ENCODE peak calls at places on chromosomes 6 and 20, in eight cellular contexts. One of them, this sample, is unnamed.

GRCh38 chr20:25318471-25319240 is 70.8 kb downstream of the PYGB start:
- DNase-seq in RWPE1: no peak
- DNase-seq in cardiac fibroblast: no peak
- DNase-seq in H9: no peak
- DNase-seq in WERI-Rb-1: no peak
- DNase-seq in B cell: peak; percentile 73
- DNase-seq in BE2C: no peak
- DNase-seq in GM20000: peak; percentile 89
- DNase-seq in this sample: no peak

GRCh38 chr6:52611833-52612232 is 35.0 kb upstream of the TRAM2 start:
- DNase-seq in RWPE1: no peak
- DNase-seq in cardiac fibroblast: no peak
- DNase-seq in H9: no peak
- DNase-seq in WERI-Rb-1: no peak
- DNase-seq in B cell: no peak
- DNase-seq in BE2C: no peak
- DNase-seq in GM20000: no peak
- DNase-seq in this sample: no peak

GRCh38 chr6:142570221-142570671 is 268.4 kb downstream of the ADGRG6 start:
- DNase-seq in RWPE1: peak; percentile 58
- DNase-seq in cardiac fibroblast: peak; percentile 47
- DNase-seq in H9: no peak
- DNase-seq in WERI-Rb-1: no peak
- DNase-seq in B cell: no peak
- DNase-seq in BE2C: no peak
- DNase-seq in GM20000: no peak
- DNase-seq in this sample: no peak

GRCh38 chr6:41429506-41430504 is 94.4 kb downstream of the NCR2 start:
- DNase-seq in RWPE1: no peak
- DNase-seq in cardiac fibroblast: no peak
- DNase-seq in H9: no peak
- DNase-seq in WERI-Rb-1: no peak
- DNase-seq in B cell: no peak
- DNase-seq in BE2C: no peak
- DNase-seq in GM20000: no peak
- DNase-seq in this sample: no peak

GRCh38 chr6:111805511-111806181 is 67.6 kb downstream of the FYN start:
- DNase-seq in RWPE1: no peak
- DNase-seq in cardiac fibroblast: peak; percentile 69
- DNase-seq in H9: no peak
- DNase-seq in WERI-Rb-1: no peak
- DNase-seq in B cell: no peak
- DNase-seq in BE2C: peak; percentile 41
- DNase-seq in GM20000: peak; percentile 52
- DNase-seq in this sample: peak; percentile 83

GRCh38 chr20:34948030-34948429 is 7.6 kb downstream of the GSS start:
- DNase-seq in RWPE1: peak; percentile 72
- DNase-seq in cardiac fibroblast: peak; percentile 84
- DNase-seq in H9: no peak
- DNase-seq in WERI-Rb-1: no peak
- DNase-seq in B cell: no peak
- DNase-seq in BE2C: no peak
- DNase-seq in GM20000: no peak
- DNase-seq in this sample: no peak

GRCh38 chr6:33190504-33191107 is 1.7 kb downstream of the COL11A2 start:
- DNase-seq in RWPE1: no peak
- DNase-seq in cardiac fibroblast: no peak
- DNase-seq in H9: no peak
- DNase-seq in WERI-Rb-1: no peak
- DNase-seq in B cell: no peak
- DNase-seq in BE2C: no peak
- DNase-seq in GM20000: no peak
- DNase-seq in this sample: no peak

GRCh38 chr6:114467931-114468330 is 125.1 kb upstream of the HS3ST5 start:
- DNase-seq in RWPE1: no peak
- DNase-seq in cardiac fibroblast: peak; percentile 48
- DNase-seq in H9: no peak
- DNase-seq in WERI-Rb-1: no peak
- DNase-seq in B cell: no peak
- DNase-seq in BE2C: no peak
- DNase-seq in GM20000: no peak
- DNase-seq in this sample: no peak

GRCh38 chr20:57523782-57524181 is 1.2 kb downstream of the CTCFL start:
- DNase-seq in RWPE1: no peak
- DNase-seq in cardiac fibroblast: no peak
- DNase-seq in H9: no peak
- DNase-seq in WERI-Rb-1: no peak
- DNase-seq in B cell: no peak
- DNase-seq in BE2C: no peak
- DNase-seq in GM20000: peak; percentile 15
- DNase-seq in this sample: no peak

GRCh38 chr20:45963059-45964011 is 8.7 kb downstream of the ZNF335 start:
- DNase-seq in RWPE1: no peak
- DNase-seq in cardiac fibroblast: peak; percentile 58
- DNase-seq in H9: peak; percentile 41
- DNase-seq in WERI-Rb-1: peak; percentile 68
- DNase-seq in B cell: peak; percentile 21
- DNase-seq in BE2C: no peak
- DNase-seq in GM20000: no peak
- DNase-seq in this sample: no peak

GRCh38 chr6:100460650-100461204 is 4.0 kb downstream of the SIM1 start:
- DNase-seq in RWPE1: no peak
- DNase-seq in cardiac fibroblast: no peak
- DNase-seq in H9: peak; percentile 44
- DNase-seq in WERI-Rb-1: no peak
- DNase-seq in B cell: no peak
- DNase-seq in BE2C: no peak
- DNase-seq in GM20000: no peak
- DNase-seq in this sample: no peak
- TF ChIP-seq CTCF in RWPE1: no peak
- TF ChIP-seq CTCF in cardiac fibroblast: peak; percentile 35
- TF ChIP-seq CTCF in H9: peak; percentile 78
- TF ChIP-seq CTCF in WERI-Rb-1: peak; percentile 61
- TF ChIP-seq CTCF in B cell: no peak
- TF ChIP-seq CTCF in BE2C: peak; percentile 47
- TF ChIP-seq CTCF in GM20000: peak; percentile 39
- TF ChIP-seq CTCF in this sample: no peak

GRCh38 chr20:13261460-13262301 is 40.6 kb downstream of the ISM1 start:
- DNase-seq in RWPE1: peak; percentile 54
- DNase-seq in cardiac fibroblast: peak; percentile 35
- DNase-seq in H9: peak; percentile 76
- DNase-seq in WERI-Rb-1: peak; percentile 67
- DNase-seq in B cell: no peak
- DNase-seq in BE2C: peak; percentile 48
- DNase-seq in GM20000: peak; percentile 53
- DNase-seq in this sample: peak; percentile 84
- TF ChIP-seq CTCF in RWPE1: peak; percentile 52
- TF ChIP-seq CTCF in cardiac fibroblast: peak; percentile 66
- TF ChIP-seq CTCF in H9: peak; percentile 93
- TF ChIP-seq CTCF in WERI-Rb-1: peak; percentile 91
- TF ChIP-seq CTCF in B cell: peak; percentile 48
- TF ChIP-seq CTCF in BE2C: peak; percentile 82
- TF ChIP-seq CTCF in GM20000: peak; percentile 60
- TF ChIP-seq CTCF in this sample: peak; percentile 76

GRCh38 chr20:3406481-3407425 is 716 bp downstream of the DNAAF9 start:
- DNase-seq in RWPE1: peak; percentile 50
- DNase-seq in cardiac fibroblast: peak; percentile 79
- DNase-seq in H9: peak; percentile 37
- DNase-seq in WERI-Rb-1: peak; percentile 20
- DNase-seq in B cell: peak; percentile 57
- DNase-seq in BE2C: peak; percentile 18
- DNase-seq in GM20000: peak; percentile 35
- DNase-seq in this sample: peak; percentile 20

GRCh38 chr20:3408251-3408637 is 775 bp upstream of the DNAAF9 start:
- DNase-seq in RWPE1: no peak
- DNase-seq in cardiac fibroblast: no peak
- DNase-seq in H9: no peak
- DNase-seq in WERI-Rb-1: no peak
- DNase-seq in B cell: no peak
- DNase-seq in BE2C: no peak
- DNase-seq in GM20000: no peak
- DNase-seq in this sample: no peak

GRCh38 chr20:3409417-3409816 is 1.9 kb upstream of the DNAAF9 start:
- DNase-seq in RWPE1: no peak
- DNase-seq in cardiac fibroblast: no peak
- DNase-seq in H9: no peak
- DNase-seq in WERI-Rb-1: no peak
- DNase-seq in B cell: no peak
- DNase-seq in BE2C: no peak
- DNase-seq in GM20000: no peak
- DNase-seq in this sample: no peak

GRCh38 chr20:3405696-3406358 is 1.6 kb downstream of the DNAAF9 start:
- DNase-seq in RWPE1: no peak
- DNase-seq in cardiac fibroblast: no peak
- DNase-seq in H9: no peak
- DNase-seq in WERI-Rb-1: no peak
- DNase-seq in B cell: no peak
- DNase-seq in BE2C: no peak
- DNase-seq in GM20000: no peak
- DNase-seq in this sample: no peak

GRCh38 chr20:3407426-3408250 is at the start of gene DNAAF9:
- DNase-seq in RWPE1: peak; percentile 97
- DNase-seq in cardiac fibroblast: peak; percentile 75
- DNase-seq in H9: peak; percentile 80
- DNase-seq in WERI-Rb-1: peak; percentile 79
- DNase-seq in B cell: peak; percentile 96
- DNase-seq in BE2C: peak; percentile 89
- DNase-seq in GM20000: peak; percentile 92
- DNase-seq in this sample: peak; percentile 67
- TF ChIP-seq CTCF in RWPE1: peak; percentile 60
- TF ChIP-seq CTCF in cardiac fibroblast: peak; percentile 6
- TF ChIP-seq CTCF in H9: peak; percentile 60
- TF ChIP-seq CTCF in WERI-Rb-1: peak; percentile 47
- TF ChIP-seq CTCF in B cell: peak; percentile 44
- TF ChIP-seq CTCF in BE2C: peak; percentile 35
- TF ChIP-seq CTCF in GM20000: no peak
- TF ChIP-seq CTCF in this sample: peak; percentile 48

GRCh38 chr6:35948725-35949124 is 27.8 kb upstream of the SRPK1 start:
- DNase-seq in RWPE1: no peak
- DNase-seq in cardiac fibroblast: peak; percentile 49
- DNase-seq in H9: peak; percentile 68
- DNase-seq in WERI-Rb-1: peak; percentile 84
- DNase-seq in B cell: no peak
- DNase-seq in BE2C: peak; percentile 22
- DNase-seq in GM20000: no peak
- DNase-seq in this sample: peak; percentile 21
- TF ChIP-seq CTCF in RWPE1: no peak
- TF ChIP-seq CTCF in cardiac fibroblast: peak; percentile 44
- TF ChIP-seq CTCF in H9: peak; percentile 63
- TF ChIP-seq CTCF in WERI-Rb-1: peak; percentile 73
- TF ChIP-seq CTCF in B cell: no peak
- TF ChIP-seq CTCF in BE2C: peak; percentile 45
- TF ChIP-seq CTCF in GM20000: no peak
- TF ChIP-seq CTCF in this sample: no peak

DNA sequence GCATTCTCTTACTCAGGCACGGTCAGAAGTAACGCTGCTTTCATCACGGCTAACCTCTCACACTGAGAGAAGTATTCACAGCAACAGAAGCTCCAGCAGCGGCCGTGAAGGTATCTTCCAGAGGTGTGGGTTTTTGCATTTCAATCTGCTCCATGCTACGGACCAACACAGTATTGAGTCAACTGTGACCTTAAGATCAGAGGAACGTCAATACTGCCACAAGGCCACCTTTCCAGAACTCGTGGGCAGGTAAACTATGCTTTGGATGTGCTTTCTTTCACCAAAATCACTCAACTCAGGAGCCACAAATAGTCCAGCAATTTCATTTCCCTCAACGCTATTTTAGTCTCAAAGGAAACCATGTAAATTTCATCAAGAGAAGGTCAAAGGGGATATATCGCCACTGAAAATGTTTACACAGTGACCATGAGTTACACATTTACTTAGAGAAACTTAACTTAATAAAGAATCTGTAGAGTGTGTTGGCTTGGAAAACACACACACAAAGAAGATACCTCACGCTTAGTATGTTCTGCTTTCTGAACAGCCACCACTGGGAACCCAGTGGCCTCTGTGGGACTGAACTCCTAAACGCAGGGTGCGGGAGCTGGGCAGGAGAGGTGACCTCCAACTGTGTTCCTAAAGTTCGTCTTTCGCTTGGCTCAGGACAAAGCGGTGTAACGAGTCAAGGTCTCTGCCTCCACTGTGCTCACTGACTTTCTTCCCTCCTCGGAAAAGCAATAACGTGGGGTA is 27.9 kb downstream of the TXNDC5 start:
- DNase-seq in RWPE1: no peak
- DNase-seq in cardiac fibroblast: no peak
- DNase-seq in H9: no peak
- DNase-seq in WERI-Rb-1: no peak
- DNase-seq in B cell: no peak
- DNase-seq in BE2C: no peak
- DNase-seq in GM20000: no peak
- DNase-seq in this sample: no peak
- TF ChIP-seq CTCF in RWPE1: no peak
- TF ChIP-seq CTCF in cardiac fibroblast: no peak
- TF ChIP-seq CTCF in H9: no peak
- TF ChIP-seq CTCF in WERI-Rb-1: no peak
- TF ChIP-seq CTCF in B cell: no peak
- TF ChIP-seq CTCF in BE2C: no peak
- TF ChIP-seq CTCF in GM20000: no peak
- TF ChIP-seq CTCF in this sample: no peak